ENCODE peak calls at places on chromosome 17, in ten cellular contexts. D, V, Z, Q, W, A, H, M, E and U are unnamed samples.
A peak's percentile ranks its signal among the peaks of the same experiment; 100 is the strongest.

GRCh38 chr17:27529230-27529796 is 73.1 kb downstream of the KSR1 start:
- DNase-seq in V (peak; percentile 72), M (no peak), H (peak; percentile 75), W (no peak), E (no peak), Z (no peak), A (no peak), D (peak; percentile 78), Q (no peak), U (peak; percentile 90)

GRCh38 chr17:42290577-42290976 is 2.3 kb downstream of the STAT5A start:
- DNase-seq in E (no peak), V (no peak), W (no peak), Q (no peak), H (no peak), M (no peak), Z (no peak), A (no peak), D (no peak), U (no peak)

GRCh38 chr17:8020251-8020650 is 17.8 kb downstream of the GUCY2D start:
- DNase-seq in V (no peak), W (no peak), Z (no peak), H (no peak), E (no peak), Q (no peak), M (no peak), D (no peak), A (no peak), U (no peak)

GRCh38 chr17:42413464-42414040 is 9.5 kb downstream of the CAVIN1 start:
- DNase-seq in Z (no peak), E (no peak), M (no peak), Q (no peak), A (no peak), D (no peak), H (no peak), V (peak; percentile 33), W (no peak), U (no peak)

GRCh38 chr17:50619489-50619888 is 15.2 kb upstream of the ABCC3 start:
- DNase-seq in D (no peak), Z (no peak), E (no peak), A (no peak), W (no peak), Q (no peak), H (no peak), M (no peak), V (no peak), U (no peak)

GRCh38 chr17:63133489-63133888 is 167.5 kb downstream of the TANC2 start:
- DNase-seq in Z (no peak), D (no peak), H (no peak), Q (no peak), W (no peak), M (no peak), V (no peak), E (no peak), A (no peak), U (no peak)

GRCh38 chr17:7560172-7561027 is 1.3 kb upstream of the SENP3 start:
- DNase-seq in M (no peak), D (peak; percentile 84), Z (no peak), H (peak; percentile 80), E (no peak), A (peak; percentile 78), W (no peak), V (peak; percentile 68), Q (peak; percentile 55), U (no peak)

GRCh38 chr17:42835732-42836131 is 2.5 kb downstream of the PSME3 start:
- DNase-seq in D (no peak), A (no peak), M (no peak), Z (no peak), Q (no peak), H (no peak), V (no peak), W (no peak), E (no peak), U (no peak)

GRCh38 chr17:30229012-30229411 is 6.5 kb downstream of the SLC6A4 start:
- DNase-seq in D (no peak), M (no peak), W (no peak), H (no peak), Q (no peak), V (no peak), Z (no peak), E (no peak), A (no peak), U (no peak)

GRCh38 chr17:63445571-63446217 is 412 bp downstream of the CYB561 start:
- DNase-seq in Z (peak; percentile 40), D (peak; percentile 84), M (peak; percentile 90), A (peak; percentile 95), H (peak; percentile 58), V (no peak), E (no peak), Q (no peak), W (no peak), U (peak; percentile 71)

GRCh38 chr17:28475151-28475900 is 1.9 kb downstream of the SLC13A2 start:
- DNase-seq in M (no peak), D (peak; percentile 22), W (no peak), E (no peak), Z (no peak), H (no peak), V (no peak), Q (no peak), A (no peak), U (no peak)

GRCh38 chr17:5516060-5516792 is 29.9 kb downstream of the MIS12 start:
- DNase-seq in V (peak; percentile 84), W (no peak), H (no peak), Q (no peak), M (peak; percentile 82), D (no peak), E (peak; percentile 93), A (no peak), Z (no peak), U (peak; percentile 71)

GRCh38 chr17:43701318-43701743 is 39.6 kb upstream of the MEOX1 start:
- DNase-seq in Z (no peak), H (peak; percentile 54), D (no peak), V (peak; percentile 53), A (no peak), W (no peak), M (no peak), E (peak; percentile 83), Q (peak; percentile 43), U (peak; percentile 68)

GRCh38 chr17:78113804-78114785 is 14.5 kb downstream of the TMC6 start:
- DNase-seq in M (no peak), V (no peak), E (no peak), H (no peak), W (no peak), D (no peak), Q (no peak), Z (no peak), A (no peak), U (no peak)

GRCh38 chr17:17846645-17847044 is 9.9 kb upstream of the SREBF1 start:
- DNase-seq in M (no peak), W (no peak), Z (no peak), H (no peak), D (no peak), A (no peak), V (no peak), Q (no peak), E (no peak), U (no peak)

GRCh38 chr17:72906306-72906705 is 186.2 kb downstream of the SLC39A11 start:
- DNase-seq in V (no peak), Q (no peak), W (no peak), D (no peak), M (no peak), E (no peak), Z (no peak), A (no peak), H (no peak), U (no peak)

GRCh38 chr17:69523252-69523861 is 108.9 kb downstream of the MAP2K6 start:
- DNase-seq in H (no peak), E (peak; percentile 56), Q (peak; percentile 3), W (no peak), D (peak; percentile 82), A (peak; percentile 43), Z (no peak), V (peak; percentile 67), M (peak; percentile 29), U (peak; percentile 72)

GRCh38 chr17:62720126-62720850 is 87.8 kb downstream of the MARCHF10 start:
- DNase-seq in Q (no peak), E (no peak), M (no peak), D (no peak), A (no peak), H (no peak), W (no peak), V (no peak), Z (no peak), U (peak; percentile 54)

GRCh38 chr17:56121661-56122060 is 31.6 kb upstream of the ANKFN1 start:
- DNase-seq in V (no peak), D (no peak), Q (no peak), Z (no peak), M (no peak), E (no peak), A (no peak), H (no peak), W (no peak), U (peak; percentile 8)

GRCh38 chr17:21214777-21215541 is 998 bp upstream of the TMEM11 start:
- DNase-seq in Z (no peak), Q (no peak), W (no peak), D (no peak), E (peak; percentile 62), H (peak; percentile 56), V (peak; percentile 22), A (peak; percentile 54), M (no peak), U (no peak)

GRCh38 chr17:42898147-42898807 is 2.3 kb upstream of the G6PC1 start:
- DNase-seq in E (no peak), Z (no peak), Q (no peak), H (no peak), A (no peak), M (no peak), D (no peak), V (no peak), W (no peak), U (no peak)

GRCh38 chr17:80153004-80153403 is 6.1 kb upstream of the EIF4A3 start:
- DNase-seq in V (no peak), E (no peak), D (no peak), Z (no peak), W (no peak), M (no peak), H (no peak), Q (no peak), A (no peak), U (no peak)

GRCh38 chr17:6045621-6046357 is 24.4 kb upstream of the WSCD1 start:
- DNase-seq in A (no peak), H (no peak), W (no peak), Z (no peak), Q (no peak), D (no peak), E (no peak), V (no peak), M (no peak), U (peak; percentile 9)

GRCh38 chr17:320809-321385 is 31.7 kb downstream of the RPH3AL start:
- DNase-seq in D (no peak), V (no peak), A (peak; percentile 85), Z (no peak), Q (no peak), M (no peak), H (peak; percentile 51), E (no peak), W (no peak), U (no peak)

GRCh38 chr17:47694818-47695663 is 1.1 kb downstream of the TBKBP1 start:
- DNase-seq in H (peak; percentile 84), V (peak; percentile 66), W (peak; percentile 60), Z (no peak), Q (peak; percentile 49), A (peak; percentile 45), E (peak; percentile 74), D (no peak), M (no peak), U (no peak)

GRCh38 chr17:36652716-36653115 is 51.3 kb downstream of the MRM1 start:
- DNase-seq in Z (no peak), W (no peak), A (no peak), V (no peak), D (no peak), Q (no peak), E (no peak), M (no peak), H (no peak), U (peak; percentile 18)

GRCh38 chr17:4706121-4706520 is 2.2 kb upstream of the PELP1 start:
- DNase-seq in H (no peak), M (no peak), D (no peak), Q (no peak), A (no peak), E (no peak), Z (no peak), W (no peak), V (no peak), U (no peak)

GRCh38 chr17:49393491-49394255 is 21.0 kb downstream of the PHB1 start:
- DNase-seq in D (no peak), E (no peak), Q (no peak), Z (no peak), V (peak; percentile 31), A (no peak), W (no peak), H (no peak), M (no peak), U (no peak)